ENCODE peak calls at places on chromosomes 12 and 14, in seven cellular contexts. L, E, J, Y, F, K and V are unnamed samples.

GRCh38 chr12:15819644-15820437 is 30.7 kb upstream of the EPS8 start:
- DNase-seq in F (no peak), L (no peak), J (no peak), Y (no peak), K (no peak), E (no peak), V (no peak)

GRCh38 chr12:51678086-51678724 is 87.2 kb downstream of the SCN8A start:
- DNase-seq in J (peak), F (peak), L (peak), E (peak), Y (no peak), K (peak), V (peak)

GRCh38 chr14:45705954-45706353 is 453.0 kb upstream of the MIS18BP1 start:
- DNase-seq in K (no peak), J (no peak), L (no peak), Y (no peak), F (no peak), E (no peak), V (no peak)

GRCh38 chr14:97902630-97903029 is 1105.4 kb downstream of the VRK1 start:
- DNase-seq in K (no peak), Y (no peak), E (no peak), J (no peak), L (no peak), F (no peak), V (no peak)

GRCh38 chr12:76310110-76310509 is 38.1 kb downstream of the BBS10 start:
- DNase-seq in J (no peak), F (peak), E (peak), L (no peak), K (peak), Y (no peak), V (no peak)

GRCh38 chr14:105468621-105469241 is 5.9 kb upstream of the CRIP2 start:
- DNase-seq in F (no peak), Y (no peak), J (no peak), K (no peak), E (no peak), L (no peak), V (no peak)

GRCh38 chr14:50943261-50943942 is 881 bp downstream of the PYGL start:
- DNase-seq in Y (peak), J (no peak), L (no peak), K (no peak), F (no peak), E (peak), V (no peak)

GRCh38 chr12:40056357-40056756 is 49.5 kb downstream of the SLC2A13 start:
- DNase-seq in K (no peak), L (no peak), E (no peak), Y (no peak), J (no peak), F (no peak), V (no peak)

GRCh38 chr12:72511906-72512305 is 239.7 kb downstream of the TRHDE start:
- DNase-seq in E (peak), L (no peak), K (no peak), Y (no peak), J (no peak), F (no peak), V (no peak)

GRCh38 chr12:116459921-116460666 is 99.1 kb upstream of the MAP1LC3B2 start:
- DNase-seq in J (no peak), L (no peak), Y (no peak), K (no peak), E (peak), F (no peak), V (no peak)

GRCh38 chr12:58142991-58143390 is 201.6 kb downstream of the ATP23 start:
- DNase-seq in E (no peak), L (no peak), J (no peak), K (no peak), Y (no peak), F (no peak), V (no peak)

GRCh38 chr14:77058082-77058481 is 29.6 kb upstream of the IRF2BPL start:
- DNase-seq in K (no peak), Y (no peak), E (no peak), F (no peak), L (no peak), J (no peak), V (no peak)

GRCh38 chr14:35333797-35334743 is 41.9 kb downstream of the PSMA6 start:
- DNase-seq in F (no peak), Y (no peak), K (no peak), E (no peak), L (no peak), J (no peak), V (no peak)

GRCh38 chr12:115960-116915 is 49.7 kb downstream of the IQSEC3 start:
- DNase-seq in K (no peak), Y (no peak), J (no peak), L (no peak), E (no peak), F (no peak), V (no peak)

GRCh38 chr12:62014330-62014729 is 245.9 kb upstream of the USP15 start:
- DNase-seq in Y (no peak), L (no peak), K (no peak), J (no peak), E (no peak), F (no peak), V (no peak)

GRCh38 chr14:68951051-68951797 is 27.9 kb downstream of the ACTN1 start:
- DNase-seq in Y (peak), F (peak), J (no peak), E (peak), K (peak), L (no peak), V (peak)

GRCh38 chr14:97840159-97840558 is 1043.0 kb downstream of the VRK1 start:
- DNase-seq in Y (no peak), J (no peak), F (no peak), L (no peak), E (no peak), K (no peak), V (no peak)

GRCh38 chr12:55850893-55851292 is 8.2 kb upstream of the MMP19 start:
- DNase-seq in J (no peak), L (no peak), K (no peak), E (peak), Y (no peak), F (no peak), V (no peak)

GRCh38 chr12:56014205-56014604 is 6.6 kb upstream of the IKZF4 start:
- DNase-seq in L (no peak), K (no peak), E (no peak), F (no peak), J (no peak), Y (no peak), V (no peak)

GRCh38 chr12:103198499-103198898 is 241.0 kb downstream of the ASCL1 start:
- DNase-seq in J (no peak), Y (no peak), L (no peak), E (no peak), K (no peak), F (no peak), V (no peak)

GRCh38 chr12:96648941-96649340 is 159.6 kb downstream of the CFAP54 start:
- DNase-seq in J (no peak), E (no peak), K (no peak), L (no peak), Y (no peak), F (no peak), V (no peak)

GRCh38 chr12:9273276-9273675 is 65.1 kb upstream of the PZP start:
- DNase-seq in Y (no peak), E (peak), J (no peak), K (no peak), L (no peak), F (no peak), V (no peak)

GRCh38 chr12:84632556-84632955 is 280.0 kb downstream of the SLC6A15 start:
- DNase-seq in E (peak), L (no peak), Y (no peak), J (no peak), F (no peak), K (peak), V (no peak)

GRCh38 chr12:124994435-124994975 is 1.1 kb downstream of the BRI3BP start:
- DNase-seq in F (no peak), E (no peak), L (no peak), J (no peak), K (no peak), Y (no peak), V (no peak)

GRCh38 chr14:42110167-42110566 is 503.5 kb downstream of the LRFN5 start:
- DNase-seq in E (peak), L (no peak), J (no peak), Y (no peak), K (peak), F (peak), V (no peak)

GRCh38 chr12:3975652-3976051 is 102.5 kb upstream of the PARP11 start:
- DNase-seq in L (no peak), Y (no peak), K (no peak), F (no peak), J (no peak), E (no peak), V (no peak)